ENCODE peak calls at places on chromosomes 1 and 21, in ten cellular contexts. K is mucosa of descending colon, L is K562, C is transverse colon, S is esophagus muscularis mucosa, G is HCT116, I is fibroblast of lung, D is stomach, F is neural progenitor cell, J is cardiac muscle cell. T is an unnamed sample. For H3K4me1, the result is how much of the 10 kb centered on the place peaks cover.

GRCh38 chr21:16455526-16455925 is 725.7 kb downstream of the USP25 start:
- DNase-seq in K (no peak), L (no peak), C (no peak), S (no peak), G (no peak), I (no peak), D (no peak), F (no peak), J (no peak), T (no peak)

GRCh38 chr1:77831976-77832695 is 52.7 kb downstream of the MIGA1 start:
- DNase-seq in K (no peak), L (no peak), C (no peak), S (no peak), G (no peak), I (peak), D (no peak), F (no peak), J (no peak), T (no peak)

GRCh38 chr1:157136133-157136532 is 2.1 kb downstream of the ETV3 start:
- DNase-seq in K (no peak), L (no peak), C (no peak), S (no peak), G (no peak), I (no peak), D (no peak), F (no peak), J (no peak), T (no peak)

GRCh38 chr1:92567211-92567868 is 80.6 kb upstream of the GFI1 start:
- DNase-seq in K (no peak), L (no peak), C (no peak), S (no peak), G (no peak), I (peak), D (no peak), F (no peak), J (no peak), T (no peak)

GRCh38 chr21:42850866-42851391 is 28.4 kb downstream of the WDR4 start:
- DNase-seq in K (no peak), L (peak), C (no peak), S (no peak), G (no peak), I (no peak), D (peak), F (peak), J (peak), T (no peak)

GRCh38 chr21:31730687-31731111 is 1.2 kb downstream of the SCAF4 start:
- DNase-seq in K (peak), L (no peak), C (no peak), S (no peak), G (no peak), I (no peak), D (no peak), F (peak), J (peak), T (no peak)

GRCh38 chr1:160053548-160054365 is 16.2 kb downstream of the KCNJ10 start:
- DNase-seq in K (no peak), L (no peak), C (no peak), S (no peak), G (no peak), I (no peak), D (no peak), F (no peak), J (no peak), T (no peak)

GRCh38 chr1:192260076-192260475 is 56.7 kb upstream of the RGS21 start:
- DNase-seq in K (no peak), L (no peak), C (no peak), S (no peak), G (no peak), I (no peak), D (no peak), F (no peak), J (no peak), T (no peak)

GRCh38 chr21:35974801-35975200 is 85.5 kb downstream of the SETD4 start:
- DNase-seq in K (no peak), L (no peak), C (no peak), S (no peak), G (peak), I (peak), D (no peak), F (no peak), J (no peak), T (no peak)

GRCh38 chr1:87495870-87496269 is 167.2 kb downstream of the LMO4 start:
- DNase-seq in K (no peak), L (no peak), C (no peak), S (no peak), G (no peak), I (no peak), D (no peak), F (no peak), J (no peak), T (no peak)

GRCh38 chr21:41011968-41012367 is 156.0 kb upstream of the BACE2 start:
- DNase-seq in K (no peak), L (no peak), C (no peak), S (no peak), G (no peak), I (no peak), D (no peak), F (no peak), J (no peak), T (no peak)

GRCh38 chr1:162732566-162733335 is 57.8 kb upstream of the HSD17B7 start:
- DNase-seq in K (no peak), L (no peak), C (peak), S (no peak), G (no peak), I (peak), D (no peak), F (no peak), J (no peak), T (peak)

GRCh38 chr1:180907313-180908055 is 5.2 kb upstream of the KIAA1614 start:
- DNase-seq in K (no peak), L (no peak), C (no peak), S (no peak), G (no peak), I (no peak), D (peak), F (no peak), J (no peak), T (no peak)

GRCh38 chr1:111990026-111990877 is 784 bp upstream of the KCND3 start:
- DNase-seq in K (peak), L (no peak), C (peak), S (no peak), G (no peak), I (no peak), D (peak), F (peak), J (no peak), T (peak)

GRCh38 chr1:23838401-23838866 is 13.2 kb upstream of the HMGCL start:
- DNase-seq in K (peak), L (peak), C (peak), S (peak), G (peak), I (peak), D (peak), F (peak), J (peak), T (peak)

GRCh38 chr1:33472349-33472980 is at the start of gene ZSCAN20:
- DNase-seq in K (peak), L (peak), C (peak), S (peak), G (peak), I (peak), D (peak), F (peak), J (peak), T (peak)

GRCh38 chr1:198681247-198681646 is 42.4 kb downstream of the PTPRC start:
- DNase-seq in K (no peak), L (no peak), C (no peak), S (no peak), G (no peak), I (peak), D (no peak), F (no peak), J (no peak), T (no peak)

GRCh38 chr1:235999259-235999925 is 65.5 kb downstream of the NID1 start:
- DNase-seq in K (no peak), L (no peak), C (no peak), S (no peak), G (peak), I (peak), D (no peak), F (no peak), J (no peak), T (peak)

GRCh38 chr21:45499201-45499750 is 43.0 kb downstream of the SLC19A1 start:
- DNase-seq in K (peak), L (no peak), C (no peak), S (no peak), G (no peak), I (no peak), D (no peak), F (no peak), J (no peak), T (no peak)

GRCh38 chr1:226223786-226224244 is 351 bp downstream of the MIXL1 start:
- DNase-seq in K (peak), L (peak), C (peak), S (no peak), G (no peak), I (no peak), D (peak), F (peak), J (peak), T (no peak)

GRCh38 chr1:205360166-205360565 is 3.4 kb upstream of the KLHDC8A start:
- DNase-seq in K (no peak), L (no peak), C (no peak), S (no peak), G (no peak), I (no peak), D (no peak), F (peak), J (no peak), T (no peak)

GRCh38 chr1:158945061-158945460 is 13.7 kb downstream of the PYHIN1 start:
- DNase-seq in K (no peak), L (no peak), C (no peak), S (no peak), G (no peak), I (no peak), D (no peak), F (no peak), J (no peak), T (no peak)

GRCh38 chr1:35319988-35320713 is 51.6 kb downstream of the ZMYM4 start:
- DNase-seq in K (no peak), L (no peak), C (no peak), S (no peak), G (no peak), I (peak), D (peak), F (no peak), J (no peak), T (peak)

GRCh38 chr1:15696956-15697521 is 12.9 kb downstream of the PLEKHM2 start:
- DNase-seq in K (no peak), L (no peak), C (peak), S (no peak), G (no peak), I (no peak), D (no peak), F (no peak), J (no peak), T (no peak)

GRCh38 chr21:42796327-42797062 is 82.8 kb downstream of the WDR4 start:
- DNase-seq in K (no peak), L (no peak), C (no peak), S (no peak), G (no peak), I (no peak), D (no peak), F (no peak), J (no peak), T (no peak)

GRCh38 chr1:223233019-223233409 is 90.0 kb upstream of the TLR5 start:
- DNase-seq in K (no peak), L (no peak), C (no peak), S (no peak), G (no peak), I (no peak), D (no peak), F (no peak), J (no peak), T (no peak)

GRCh38 chr1:232793944-232794343 is 11.3 kb upstream of the MAP10 start:
- DNase-seq in K (no peak), L (no peak), C (peak), S (no peak), G (peak), I (peak), D (no peak), F (peak), J (no peak), T (no peak)

GRCh38 chr1:44553127-44553758 is 121.0 kb downstream of the TMEM53 start:
- DNase-seq in K (no peak), L (no peak), C (no peak), S (no peak), G (peak), I (no peak), D (no peak), F (no peak), J (no peak), T (no peak)

GRCh38 chr1:166197597-166197996 is 30.8 kb upstream of the FAM78B start:
- DNase-seq in K (no peak), L (no peak), C (no peak), S (peak), G (no peak), I (no peak), D (no peak), F (no peak), J (no peak), T (no peak)

GRCh38 chr1:27624467-27625233 is 10.3 kb downstream of the FGR start:
- DNase-seq in K (no peak), L (no peak), C (no peak), S (no peak), G (no peak), I (no peak), D (no peak), F (no peak), J (no peak), T (no peak)

GRCh38 chr1:207868252-207868768 is 42.6 kb downstream of the CD34 start:
- DNase-seq in K (peak), L (peak), C (peak), S (no peak), G (no peak), I (peak), D (peak), F (peak), J (no peak), T (peak)

GRCh38 chr1:207870279-207871031 is 40.5 kb downstream of the CD34 start:
- DNase-seq in K (no peak), L (no peak), C (no peak), S (no peak), G (no peak), I (no peak), D (no peak), F (no peak), J (no peak), T (no peak)

GRCh38 chr1:207869859-207870258 is 41.1 kb downstream of the CD34 start:
- DNase-seq in K (no peak), L (no peak), C (peak), S (no peak), G (no peak), I (no peak), D (no peak), F (no peak), J (no peak), T (no peak)

GRCh38 chr1:207867136-207868081 is 43.5 kb downstream of the CD34 start:
- DNase-seq in K (peak), L (no peak), C (peak), S (no peak), G (no peak), I (peak), D (peak), F (no peak), J (no peak), T (peak)

GRCh38 chr1:207868769-207869721 is 41.9 kb downstream of the CD34 start:
- DNase-seq in K (peak), L (peak), C (peak), S (peak), G (peak), I (peak), D (peak), F (peak), J (peak), T (peak)
- H3K4me1 ChIP-seq in K (under half), L (under half), C (under half), S (half or more), G (under half), I (under half), D (half or more), F (under half), J (under half), T (half or more)

DNA sequence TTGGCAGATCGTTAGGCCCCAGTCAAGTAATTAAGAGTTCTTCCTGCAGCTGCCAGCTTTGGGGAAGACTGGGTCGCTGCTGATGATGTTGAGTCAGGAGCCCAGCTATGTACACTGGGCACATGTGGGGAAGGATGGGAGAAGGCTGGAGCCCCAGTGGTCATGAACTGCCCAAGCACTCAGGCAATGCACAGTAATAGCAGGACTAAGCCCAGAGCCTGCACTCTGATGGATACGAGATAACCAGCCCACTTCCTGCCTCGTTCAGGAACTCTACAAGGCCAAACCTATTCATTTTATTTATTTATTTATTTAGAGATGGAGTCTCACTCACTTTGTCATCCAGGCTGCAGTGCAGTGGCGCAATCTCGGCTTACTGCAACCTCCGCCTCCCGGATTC is 81.1 kb upstream of the BTG3 start:
- DNase-seq in K (no peak), L (no peak), C (no peak), S (no peak), G (no peak), I (no peak), D (no peak), F (no peak), J (no peak), T (no peak)
- TF ChIP-seq CTCF in K (no peak), L (no peak), C (no peak), S (no peak), G (no peak), I (no peak), D (no peak), F (no peak), J (no peak), T (no peak)

GRCh38 chr1:227437495-227438008 is 119.3 kb upstream of the CDC42BPA start:
- DNase-seq in K (no peak), L (peak), C (no peak), S (no peak), G (peak), I (peak), D (no peak), F (peak), J (peak), T (no peak)
- H3K4me3 ChIP-seq in K (no peak), L (peak), C (no peak), S (peak), G (peak), I (peak), D (peak), F (no peak), J (no peak), T (peak)

GRCh38 chr21:26125433-26126167 is 45.0 kb downstream of the APP start:
- DNase-seq in K (no peak), L (no peak), C (no peak), S (no peak), G (no peak), I (no peak), D (no peak), F (no peak), J (no peak), T (no peak)

GRCh38 chr21:26126168-26126553 is 44.4 kb downstream of the APP start:
- DNase-seq in K (no peak), L (no peak), C (no peak), S (no peak), G (no peak), I (no peak), D (no peak), F (no peak), J (no peak), T (no peak)

GRCh38 chr21:26124896-26125295 is 45.7 kb downstream of the APP start:
- DNase-seq in K (no peak), L (no peak), C (no peak), S (no peak), G (no peak), I (no peak), D (no peak), F (no peak), J (peak), T (no peak)

GRCh38 chr21:26127918-26128317 is 42.7 kb downstream of the APP start:
- DNase-seq in K (no peak), L (no peak), C (no peak), S (no peak), G (no peak), I (peak), D (no peak), F (no peak), J (no peak), T (no peak)

GRCh38 chr21:26127073-26127814 is 43.3 kb downstream of the APP start:
- DNase-seq in K (no peak), L (no peak), C (no peak), S (no peak), G (no peak), I (no peak), D (no peak), F (no peak), J (no peak), T (no peak)
- H3K4me1 ChIP-seq in K (under half), L (under half), C (under half), S (half or more), G (under half), I (under half), D (half or more), F (under half), J (half or more), T (under half)

GRCh38 chr1:57012280-57012679 is 46.5 kb upstream of the C8B start:
- DNase-seq in K (no peak), L (no peak), C (no peak), S (no peak), G (no peak), I (no peak), D (no peak), F (no peak), J (peak), T (no peak)

GRCh38 chr1:57003398-57004139 is 37.8 kb upstream of the C8B start:
- DNase-seq in K (no peak), L (no peak), C (no peak), S (no peak), G (no peak), I (no peak), D (no peak), F (no peak), J (no peak), T (no peak)

GRCh38 chr1:57010511-57010910 is 44.7 kb upstream of the C8B start:
- DNase-seq in K (no peak), L (no peak), C (no peak), S (no peak), G (no peak), I (no peak), D (no peak), F (no peak), J (no peak), T (no peak)

GRCh38 chr1:57007472-57007871 is 41.7 kb upstream of the C8B start:
- DNase-seq in K (no peak), L (no peak), C (no peak), S (no peak), G (no peak), I (no peak), D (no peak), F (no peak), J (no peak), T (no peak)

DNA sequence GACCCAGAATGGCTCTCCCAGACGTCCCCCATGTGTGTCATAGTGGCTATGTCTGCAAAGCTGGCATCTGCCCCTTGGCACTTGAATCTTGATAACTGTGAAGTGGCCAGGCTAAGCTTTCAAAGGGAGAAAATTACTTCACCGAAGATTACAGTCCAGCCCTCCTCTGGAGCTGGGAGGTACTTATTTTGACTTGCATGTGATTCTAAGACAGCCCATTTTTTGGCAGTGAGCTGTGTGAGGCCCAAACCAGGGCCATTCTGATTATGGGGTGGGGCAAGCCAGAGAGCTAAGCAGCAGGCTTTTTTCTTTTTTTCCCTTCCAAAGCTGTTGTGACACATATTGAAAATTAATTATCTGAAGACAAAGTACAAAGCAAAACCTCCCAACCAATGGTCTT is 42.1 kb upstream of the C8B start:
- DNase-seq in K (no peak), L (no peak), C (no peak), S (no peak), G (no peak), I (no peak), D (no peak), F (no peak), J (peak), T (no peak)
- TF ChIP-seq CTCF in K (no peak), L (no peak), C (no peak), S (no peak), G (no peak), I (no peak), D (no peak), F (no peak), J (no peak), T (no peak)

DNA sequence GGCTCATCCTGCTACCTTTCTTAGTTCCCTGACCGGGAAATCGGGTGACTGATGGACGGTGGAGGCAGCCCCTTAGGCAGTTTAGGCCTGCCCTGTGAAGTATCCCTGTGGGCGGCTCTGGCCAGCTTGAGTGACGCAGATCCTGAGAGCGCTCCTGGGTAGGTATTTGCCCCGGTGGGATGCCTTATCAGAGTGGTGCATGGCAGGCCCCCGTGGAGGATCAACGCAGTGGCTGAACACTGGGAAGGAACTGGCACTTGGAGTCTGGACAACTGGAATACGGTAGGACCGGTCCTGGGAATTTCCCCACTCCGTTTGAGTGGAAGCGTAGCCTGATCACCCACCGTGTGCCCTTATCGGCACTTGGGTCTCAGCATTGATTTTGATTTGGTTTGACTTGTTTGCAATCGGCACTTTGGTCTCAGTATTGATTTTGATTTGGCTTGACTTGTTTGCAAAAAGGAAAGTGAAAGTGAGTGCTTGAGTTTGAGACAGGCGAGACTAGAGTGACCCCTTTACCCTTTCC is 15.2 kb downstream of the PLA2G2F start:
- DNase-seq in K (no peak), L (no peak), C (no peak), S (no peak), G (no peak), I (no peak), D (no peak), F (no peak), J (no peak), T (no peak)
- H3K4me3 ChIP-seq in K (no peak), L (no peak), C (no peak), S (peak), G (no peak), I (no peak), D (peak), F (no peak), J (no peak), T (peak)

GRCh38 chr1:182681516-182681915 is 2.9 kb downstream of the RGS8 start:
- DNase-seq in K (no peak), L (no peak), C (no peak), S (no peak), G (no peak), I (no peak), D (no peak), F (no peak), J (no peak), T (no peak)
- H3K4me1 ChIP-seq in K (under half), L (under half), C (under half), S (under half), G (under half), I (under half), D (under half), F (under half), J (under half), T (under half)

T was measured in heart right ventricle.